ENCODE peak calls at places on chromosomes 3 and 15, in nine cellular contexts. One of them, this sample, is unnamed.

GRCh38 chr3:117871934-117872333 is 1162.4 kb downstream of the TUSC7 start:
- DNase-seq in activated CD4-positive, alpha-beta T cell treated with anti-CD3 and anti-CD28 coated beads for 36 hours: no peak
- DNase-seq in foreskin fibroblast: peak; percentile 37
- DNase-seq in HS-27A: no peak
- DNase-seq in HT1080: no peak
- DNase-seq in cardiac muscle cell: no peak
- DNase-seq in fibroblast of the aortic adventitia: no peak
- DNase-seq in H7: no peak
- DNase-seq in activated B cell treated with CpG ODN at 0.5 μM for 24 hours: no peak
- DNase-seq in this sample: no peak

GRCh38 chr15:101276501-101277037 is 716 bp downstream of the SELENOS start:
- DNase-seq in cardiac muscle cell: peak; percentile 60
- DNase-seq in activated B cell treated with CpG ODN at 0.5 μM for 24 hours: no peak
- DNase-seq in HT1080: peak; percentile 32
- DNase-seq in foreskin fibroblast: peak; percentile 51
- DNase-seq in fibroblast of the aortic adventitia: peak; percentile 51
- DNase-seq in HS-27A: no peak
- DNase-seq in H7: peak; percentile 42
- DNase-seq in activated CD4-positive, alpha-beta T cell treated with anti-CD3 and anti-CD28 coated beads for 36 hours: peak; percentile 42
- DNase-seq in this sample: no peak

GRCh38 chr3:50269977-50270413 is 1.0 kb downstream of the SEMA3B start:
- DNase-seq in H7: no peak
- DNase-seq in HT1080: peak; percentile 54
- DNase-seq in cardiac muscle cell: no peak
- DNase-seq in activated B cell treated with CpG ODN at 0.5 μM for 24 hours: no peak
- DNase-seq in fibroblast of the aortic adventitia: peak; percentile 45
- DNase-seq in HS-27A: no peak
- DNase-seq in foreskin fibroblast: peak; percentile 75
- DNase-seq in activated CD4-positive, alpha-beta T cell treated with anti-CD3 and anti-CD28 coated beads for 36 hours: no peak
- DNase-seq in this sample: no peak

GRCh38 chr3:131723343-131723742 is 220.6 kb upstream of the MRPL3 start:
- DNase-seq in activated B cell treated with CpG ODN at 0.5 μM for 24 hours: no peak
- DNase-seq in HS-27A: no peak
- DNase-seq in H7: no peak
- DNase-seq in activated CD4-positive, alpha-beta T cell treated with anti-CD3 and anti-CD28 coated beads for 36 hours: no peak
- DNase-seq in fibroblast of the aortic adventitia: no peak
- DNase-seq in HT1080: no peak
- DNase-seq in foreskin fibroblast: no peak
- DNase-seq in cardiac muscle cell: no peak
- DNase-seq in this sample: no peak

GRCh38 chr3:21835266-21835665 is 84.3 kb upstream of the ZNF385D start:
- DNase-seq in H7: no peak
- DNase-seq in activated B cell treated with CpG ODN at 0.5 μM for 24 hours: no peak
- DNase-seq in HS-27A: peak; percentile 36
- DNase-seq in activated CD4-positive, alpha-beta T cell treated with anti-CD3 and anti-CD28 coated beads for 36 hours: no peak
- DNase-seq in cardiac muscle cell: no peak
- DNase-seq in HT1080: peak; percentile 5
- DNase-seq in foreskin fibroblast: peak; percentile 81
- DNase-seq in fibroblast of the aortic adventitia: peak; percentile 42
- DNase-seq in this sample: no peak

GRCh38 chr3:77319711-77320110 is 279.8 kb downstream of the ROBO2 start:
- DNase-seq in HT1080: no peak
- DNase-seq in fibroblast of the aortic adventitia: no peak
- DNase-seq in foreskin fibroblast: peak; percentile 57
- DNase-seq in H7: peak; percentile 33
- DNase-seq in activated CD4-positive, alpha-beta T cell treated with anti-CD3 and anti-CD28 coated beads for 36 hours: no peak
- DNase-seq in cardiac muscle cell: peak; percentile 1
- DNase-seq in HS-27A: no peak
- DNase-seq in activated B cell treated with CpG ODN at 0.5 μM for 24 hours: no peak
- DNase-seq in this sample: no peak

GRCh38 chr3:168615489-168616020 is 519.8 kb upstream of the GOLIM4 start:
- DNase-seq in activated CD4-positive, alpha-beta T cell treated with anti-CD3 and anti-CD28 coated beads for 36 hours: no peak
- DNase-seq in H7: no peak
- DNase-seq in fibroblast of the aortic adventitia: no peak
- DNase-seq in HS-27A: no peak
- DNase-seq in activated B cell treated with CpG ODN at 0.5 μM for 24 hours: no peak
- DNase-seq in cardiac muscle cell: no peak
- DNase-seq in HT1080: no peak
- DNase-seq in foreskin fibroblast: no peak
- DNase-seq in this sample: no peak

GRCh38 chr15:61195116-61196002 is 33.7 kb downstream of the RORA start:
- DNase-seq in activated CD4-positive, alpha-beta T cell treated with anti-CD3 and anti-CD28 coated beads for 36 hours: peak; percentile 9
- DNase-seq in foreskin fibroblast: peak; percentile 52
- DNase-seq in cardiac muscle cell: peak; percentile 73
- DNase-seq in fibroblast of the aortic adventitia: peak; percentile 55
- DNase-seq in H7: peak; percentile 35
- DNase-seq in HT1080: peak; percentile 54
- DNase-seq in activated B cell treated with CpG ODN at 0.5 μM for 24 hours: no peak
- DNase-seq in HS-27A: peak; percentile 34
- DNase-seq in this sample: peak; percentile 5

GRCh38 chr3:172449468-172450149 is 1.4 kb upstream of the GHSR start:
- DNase-seq in HS-27A: no peak
- DNase-seq in cardiac muscle cell: peak; percentile 56
- DNase-seq in activated CD4-positive, alpha-beta T cell treated with anti-CD3 and anti-CD28 coated beads for 36 hours: peak; percentile 49
- DNase-seq in HT1080: peak; percentile 35
- DNase-seq in foreskin fibroblast: peak; percentile 58
- DNase-seq in activated B cell treated with CpG ODN at 0.5 μM for 24 hours: no peak
- DNase-seq in fibroblast of the aortic adventitia: peak; percentile 32
- DNase-seq in H7: peak; percentile 81
- DNase-seq in this sample: peak; percentile 4

GRCh38 chr3:133966954-133967353 is 62.8 kb downstream of the SLCO2A1 start:
- DNase-seq in activated B cell treated with CpG ODN at 0.5 μM for 24 hours: no peak
- DNase-seq in HT1080: no peak
- DNase-seq in cardiac muscle cell: no peak
- DNase-seq in H7: no peak
- DNase-seq in activated CD4-positive, alpha-beta T cell treated with anti-CD3 and anti-CD28 coated beads for 36 hours: no peak
- DNase-seq in HS-27A: no peak
- DNase-seq in foreskin fibroblast: no peak
- DNase-seq in fibroblast of the aortic adventitia: no peak
- DNase-seq in this sample: no peak

GRCh38 chr3:52052831-52053306 is 3.5 kb downstream of the DUSP7 start:
- DNase-seq in cardiac muscle cell: peak; percentile 85
- DNase-seq in H7: peak; percentile 92
- DNase-seq in foreskin fibroblast: peak; percentile 89
- DNase-seq in HS-27A: peak; percentile 60
- DNase-seq in activated CD4-positive, alpha-beta T cell treated with anti-CD3 and anti-CD28 coated beads for 36 hours: peak; percentile 63
- DNase-seq in fibroblast of the aortic adventitia: peak; percentile 77
- DNase-seq in activated B cell treated with CpG ODN at 0.5 μM for 24 hours: peak; percentile 20
- DNase-seq in HT1080: peak; percentile 91
- DNase-seq in this sample: no peak

GRCh38 chr3:155504682-155505081 is 211.2 kb upstream of the STRIT1 start:
- DNase-seq in fibroblast of the aortic adventitia: no peak
- DNase-seq in activated B cell treated with CpG ODN at 0.5 μM for 24 hours: no peak
- DNase-seq in HS-27A: no peak
- DNase-seq in H7: no peak
- DNase-seq in foreskin fibroblast: no peak
- DNase-seq in HT1080: no peak
- DNase-seq in activated CD4-positive, alpha-beta T cell treated with anti-CD3 and anti-CD28 coated beads for 36 hours: no peak
- DNase-seq in cardiac muscle cell: no peak
- DNase-seq in this sample: no peak

GRCh38 chr3:15261274-15261673 is 55.2 kb downstream of the CAPN7 start:
- DNase-seq in activated CD4-positive, alpha-beta T cell treated with anti-CD3 and anti-CD28 coated beads for 36 hours: no peak
- DNase-seq in fibroblast of the aortic adventitia: no peak
- DNase-seq in cardiac muscle cell: no peak
- DNase-seq in activated B cell treated with CpG ODN at 0.5 μM for 24 hours: no peak
- DNase-seq in H7: no peak
- DNase-seq in HT1080: no peak
- DNase-seq in HS-27A: no peak
- DNase-seq in foreskin fibroblast: no peak
- DNase-seq in this sample: no peak

GRCh38 chr15:67059127-67059553 is 6.3 kb upstream of the SMAD3 start:
- DNase-seq in cardiac muscle cell: peak; percentile 42
- DNase-seq in activated B cell treated with CpG ODN at 0.5 μM for 24 hours: no peak
- DNase-seq in HS-27A: no peak
- DNase-seq in foreskin fibroblast: no peak
- DNase-seq in H7: no peak
- DNase-seq in activated CD4-positive, alpha-beta T cell treated with anti-CD3 and anti-CD28 coated beads for 36 hours: no peak
- DNase-seq in HT1080: no peak
- DNase-seq in fibroblast of the aortic adventitia: no peak
- DNase-seq in this sample: no peak

GRCh38 chr3:40465456-40465855 is 8.3 kb downstream of the RPL14 start:
- DNase-seq in foreskin fibroblast: peak; percentile 36
- DNase-seq in HT1080: no peak
- DNase-seq in HS-27A: no peak
- DNase-seq in fibroblast of the aortic adventitia: no peak
- DNase-seq in activated CD4-positive, alpha-beta T cell treated with anti-CD3 and anti-CD28 coated beads for 36 hours: no peak
- DNase-seq in activated B cell treated with CpG ODN at 0.5 μM for 24 hours: no peak
- DNase-seq in cardiac muscle cell: no peak
- DNase-seq in H7: no peak
- DNase-seq in this sample: no peak

GRCh38 chr3:23495507-23495906 is 292.4 kb downstream of the UBE2E2 start:
- DNase-seq in cardiac muscle cell: peak; percentile 35
- DNase-seq in HS-27A: no peak
- DNase-seq in activated CD4-positive, alpha-beta T cell treated with anti-CD3 and anti-CD28 coated beads for 36 hours: no peak
- DNase-seq in HT1080: peak; percentile 46
- DNase-seq in foreskin fibroblast: peak; percentile 76
- DNase-seq in H7: no peak
- DNase-seq in fibroblast of the aortic adventitia: peak; percentile 44
- DNase-seq in activated B cell treated with CpG ODN at 0.5 μM for 24 hours: no peak
- DNase-seq in this sample: no peak

GRCh38 chr15:82805994-82806406 is at the start of gene FSD2:
- DNase-seq in fibroblast of the aortic adventitia: no peak
- DNase-seq in activated CD4-positive, alpha-beta T cell treated with anti-CD3 and anti-CD28 coated beads for 36 hours: no peak
- DNase-seq in activated B cell treated with CpG ODN at 0.5 μM for 24 hours: peak; percentile 32
- DNase-seq in foreskin fibroblast: no peak
- DNase-seq in cardiac muscle cell: no peak
- DNase-seq in HS-27A: no peak
- DNase-seq in H7: no peak
- DNase-seq in HT1080: no peak
- DNase-seq in this sample: no peak

GRCh38 chr3:39261726-39262125 is 18.1 kb downstream of the CX3CR1 start:
- DNase-seq in cardiac muscle cell: no peak
- DNase-seq in fibroblast of the aortic adventitia: no peak
- DNase-seq in HS-27A: no peak
- DNase-seq in activated CD4-positive, alpha-beta T cell treated with anti-CD3 and anti-CD28 coated beads for 36 hours: no peak
- DNase-seq in foreskin fibroblast: no peak
- DNase-seq in activated B cell treated with CpG ODN at 0.5 μM for 24 hours: no peak
- DNase-seq in HT1080: no peak
- DNase-seq in H7: no peak
- DNase-seq in this sample: no peak

GRCh38 chr15:64861331-64861730 is 19.6 kb downstream of the PLEKHO2 start:
- DNase-seq in HS-27A: no peak
- DNase-seq in H7: no peak
- DNase-seq in fibroblast of the aortic adventitia: no peak
- DNase-seq in HT1080: no peak
- DNase-seq in activated CD4-positive, alpha-beta T cell treated with anti-CD3 and anti-CD28 coated beads for 36 hours: no peak
- DNase-seq in cardiac muscle cell: no peak
- DNase-seq in activated B cell treated with CpG ODN at 0.5 μM for 24 hours: no peak
- DNase-seq in foreskin fibroblast: no peak
- DNase-seq in this sample: no peak

GRCh38 chr15:36358094-36358961 is 221.1 kb upstream of the CDIN1 start:
- DNase-seq in cardiac muscle cell: peak; percentile 84
- DNase-seq in HS-27A: peak; percentile 76
- DNase-seq in fibroblast of the aortic adventitia: peak; percentile 82
- DNase-seq in HT1080: peak; percentile 86
- DNase-seq in foreskin fibroblast: peak; percentile 94
- DNase-seq in activated B cell treated with CpG ODN at 0.5 μM for 24 hours: no peak
- DNase-seq in H7: no peak
- DNase-seq in activated CD4-positive, alpha-beta T cell treated with anti-CD3 and anti-CD28 coated beads for 36 hours: no peak
- DNase-seq in this sample: no peak

GRCh38 chr3:196726788-196727675 is 12.6 kb upstream of the PAK2 start:
- DNase-seq in activated CD4-positive, alpha-beta T cell treated with anti-CD3 and anti-CD28 coated beads for 36 hours: peak; percentile 54
- DNase-seq in activated B cell treated with CpG ODN at 0.5 μM for 24 hours: no peak
- DNase-seq in cardiac muscle cell: peak; percentile 38
- DNase-seq in HS-27A: no peak
- DNase-seq in H7: no peak
- DNase-seq in HT1080: peak; percentile 85
- DNase-seq in foreskin fibroblast: peak; percentile 69
- DNase-seq in fibroblast of the aortic adventitia: peak; percentile 9
- DNase-seq in this sample: no peak

GRCh38 chr15:48177383-48177874 is 666 bp downstream of the MYEF2 start:
- DNase-seq in foreskin fibroblast: peak; percentile 68
- DNase-seq in HS-27A: peak; percentile 35
- DNase-seq in activated CD4-positive, alpha-beta T cell treated with anti-CD3 and anti-CD28 coated beads for 36 hours: peak; percentile 10
- DNase-seq in H7: no peak
- DNase-seq in HT1080: peak; percentile 59
- DNase-seq in activated B cell treated with CpG ODN at 0.5 μM for 24 hours: no peak
- DNase-seq in fibroblast of the aortic adventitia: peak; percentile 42
- DNase-seq in cardiac muscle cell: peak; percentile 30
- DNase-seq in this sample: no peak

GRCh38 chr3:179015551-179016020 is 56.0 kb downstream of the ZMAT3 start:
- DNase-seq in fibroblast of the aortic adventitia: peak; percentile 86
- DNase-seq in activated B cell treated with CpG ODN at 0.5 μM for 24 hours: no peak
- DNase-seq in foreskin fibroblast: peak; percentile 87
- DNase-seq in activated CD4-positive, alpha-beta T cell treated with anti-CD3 and anti-CD28 coated beads for 36 hours: peak; percentile 65
- DNase-seq in HS-27A: peak; percentile 42
- DNase-seq in cardiac muscle cell: peak; percentile 86
- DNase-seq in HT1080: peak; percentile 83
- DNase-seq in H7: peak; percentile 52
- DNase-seq in this sample: no peak

This sample was measured in GM12891.